ENCODE peak calls at places on chromosomes 11 and 22, in seven cellular contexts. D is HCT116, U is HFF-Myc, M is AG04450, Z is pancreas, C is Peyer's patch, P is esophagus squamous epithelium. A is an unnamed sample.

GRCh38 chr22:29206372-29207230 is 905 bp downstream of the EMID1 start:
- DNase-seq in D (no peak), U (no peak), M (no peak), Z (no peak), C (no peak), P (no peak), A (no peak)

GRCh38 chr22:38347944-38348750 is 30.9 kb upstream of the CSNK1E start:
- DNase-seq in D (no peak), U (no peak), M (no peak), Z (no peak), C (no peak), P (no peak), A (no peak)

GRCh38 chr11:304915-305833 is 2.4 kb upstream of the IFITM2 start:
- DNase-seq in D (no peak), U (no peak), M (peak; percentile 72), Z (peak; percentile 60), C (peak; percentile 82), P (no peak), A (no peak)

GRCh38 chr11:118592616-118593367 is 14.6 kb upstream of the PHLDB1 start:
- DNase-seq in D (no peak), U (no peak), M (no peak), Z (no peak), C (no peak), P (no peak), A (no peak)

GRCh38 chr22:40050258-40050657 is 55.5 kb downstream of the FAM83F start:
- DNase-seq in D (no peak), U (no peak), M (no peak), Z (no peak), C (peak; percentile 53), P (no peak), A (peak; percentile 48)

GRCh38 chr11:127035812-127036211 is 35.2 kb upstream of the KIRREL3 start:
- DNase-seq in D (no peak), U (no peak), M (no peak), Z (no peak), C (no peak), P (no peak), A (no peak)

GRCh38 chr22:20174785-20175596 is 24.1 kb upstream of the CCDC188 start:
- DNase-seq in D (no peak), U (no peak), M (no peak), Z (no peak), C (no peak), P (no peak), A (no peak)

GRCh38 chr22:37515902-37516301 is 3.3 kb downstream of the CARD10 start:
- DNase-seq in D (no peak), U (no peak), M (no peak), Z (no peak), C (no peak), P (no peak), A (no peak)

GRCh38 chr11:3831378-3832239 is 9.2 kb downstream of the RHOG start:
- DNase-seq in D (no peak), U (no peak), M (no peak), Z (no peak), C (no peak), P (no peak), A (no peak)

GRCh38 chr11:119169272-119169719 is 771 bp downstream of the NLRX1 start:
- DNase-seq in D (peak; percentile 53), U (no peak), M (no peak), Z (peak; percentile 65), C (no peak), P (no peak), A (peak; percentile 72)

GRCh38 chr22:35419756-35420155 is 19.8 kb downstream of the MCM5 start:
- DNase-seq in D (no peak), U (no peak), M (no peak), Z (no peak), C (no peak), P (no peak), A (no peak)

GRCh38 chr11:116925050-116925449 is 87.6 kb upstream of the APOA1 start:
- DNase-seq in D (no peak), U (no peak), M (no peak), Z (no peak), C (peak; percentile 79), P (no peak), A (no peak)

GRCh38 chr22:27990879-27991278 is 71.8 kb upstream of the PITPNB start:
- DNase-seq in D (peak; percentile 32), U (no peak), M (no peak), Z (no peak), C (no peak), P (no peak), A (no peak)

GRCh38 chr11:27459191-27459590 is 13.4 kb downstream of the LGR4 start:
- DNase-seq in D (no peak), U (no peak), M (no peak), Z (no peak), C (no peak), P (no peak), A (no peak)

GRCh38 chr22:35894937-35895708 is 133.5 kb downstream of the RBFOX2 start:
- DNase-seq in D (no peak), U (no peak), M (peak; percentile 29), Z (no peak), C (no peak), P (no peak), A (no peak)

GRCh38 chr11:128318856-128319474 is 268.4 kb downstream of the ETS1 start:
- DNase-seq in D (no peak), U (no peak), M (no peak), Z (no peak), C (no peak), P (no peak), A (peak; percentile 77)

GRCh38 chr11:6737872-6738466 is 33.8 kb downstream of the OR2AG2 start:
- DNase-seq in D (peak; percentile 43), U (peak; percentile 17), M (no peak), Z (no peak), C (peak; percentile 77), P (no peak), A (no peak)

GRCh38 chr11:120185678-120186407 is 25.0 kb upstream of the OAF start:
- DNase-seq in D (no peak), U (no peak), M (no peak), Z (no peak), C (no peak), P (no peak), A (no peak)

GRCh38 chr11:95764267-95764898 is 25.2 kb downstream of the FAM76B start:
- DNase-seq in D (peak; percentile 27), U (no peak), M (peak; percentile 38), Z (no peak), C (no peak), P (no peak), A (peak; percentile 13)

GRCh38 chr22:32804036-32804435 is 2.5 kb downstream of the TIMP3 start:
- DNase-seq in D (no peak), U (no peak), M (no peak), Z (no peak), C (no peak), P (no peak), A (no peak)

GRCh38 chr22:32803020-32803758 is 1.7 kb downstream of the TIMP3 start:
- DNase-seq in D (no peak), U (no peak), M (no peak), Z (no peak), C (no peak), P (no peak), A (no peak)

GRCh38 chr22:32805586-32805881 is 4.0 kb downstream of the TIMP3 start:
- DNase-seq in D (no peak), U (no peak), M (no peak), Z (no peak), C (no peak), P (no peak), A (no peak)

GRCh38 chr22:32806296-32806695 is 4.8 kb downstream of the TIMP3 start:
- DNase-seq in D (no peak), U (no peak), M (no peak), Z (no peak), C (no peak), P (no peak), A (no peak)

DNA sequence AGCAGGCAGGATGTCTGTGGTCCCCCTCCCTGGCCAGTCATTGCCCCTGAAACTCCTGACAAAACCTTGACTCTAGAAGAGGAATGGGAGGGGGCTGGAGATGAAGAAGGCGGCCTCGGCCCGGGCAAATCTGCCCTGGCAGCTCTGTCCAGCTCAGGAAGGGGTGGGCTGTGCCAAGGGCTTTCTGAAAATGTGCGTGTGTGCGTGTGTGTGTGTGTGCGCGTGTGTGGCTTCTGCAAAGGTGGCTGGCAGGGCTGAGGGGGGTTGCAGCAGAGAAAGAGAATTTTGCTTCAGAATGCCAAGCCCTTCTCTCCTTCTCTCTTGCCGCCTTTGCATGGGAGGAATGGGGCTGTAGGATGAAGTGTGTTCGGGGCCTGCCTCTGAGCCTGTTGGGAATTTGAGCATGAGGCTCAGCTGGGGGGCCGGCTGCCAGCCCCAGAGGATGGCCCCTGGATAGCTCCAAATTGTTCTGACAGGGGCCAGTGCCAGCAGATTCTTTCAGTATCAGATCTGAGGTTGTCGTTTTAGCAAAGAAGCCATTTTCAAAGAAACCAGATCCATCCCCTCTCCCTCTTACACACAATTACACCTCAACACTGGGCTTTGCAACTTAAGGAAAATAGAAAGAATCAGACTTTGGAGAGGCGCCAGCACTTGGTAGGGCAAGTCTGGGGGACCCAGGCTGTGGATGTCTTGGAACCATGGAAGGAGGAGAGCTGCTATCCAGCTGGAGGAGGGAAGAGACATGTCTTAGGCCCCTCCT is 3.5 kb downstream of the TIMP3 start:
- DNase-seq in D (no peak), U (no peak), M (no peak), Z (no peak), C (no peak), P (no peak), A (no peak)
- H3K4me3 ChIP-seq in D (no peak overlapping the region), U (peak overlapping the region; percentile 95), M (peak overlapping the region; percentile 97), Z (peak overlapping the region; percentile 35), C (peak overlapping the region; percentile 3), P (peak overlapping the region; percentile 70), A (no peak overlapping the region)

DNA sequence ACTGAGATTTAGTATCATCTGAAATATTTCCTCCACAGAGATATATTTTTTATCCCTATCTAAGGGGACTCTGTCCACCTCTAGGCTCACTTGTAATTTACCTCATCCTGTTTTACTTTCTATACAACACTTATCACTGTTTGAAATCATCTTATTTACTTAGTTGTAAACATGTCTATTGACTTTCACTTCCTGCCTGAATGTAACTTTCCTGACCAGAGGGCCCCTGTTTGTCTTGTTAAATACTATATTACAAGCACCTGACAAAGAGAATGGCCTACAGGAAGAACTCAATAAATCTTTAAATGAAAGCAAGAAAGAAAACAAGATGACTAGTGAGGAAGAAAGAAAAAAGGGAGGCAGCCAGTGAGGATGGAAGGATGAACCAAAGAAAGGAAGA is 1727.5 kb downstream of the LRRC4C start:
- DNase-seq in D (no peak), U (no peak), M (no peak), Z (no peak), C (no peak), P (no peak), A (no peak)
- TF ChIP-seq CTCF in D (no peak), U (no peak), M (no peak), Z (no peak), C (no peak), P (no peak), A (no peak)

DNA sequence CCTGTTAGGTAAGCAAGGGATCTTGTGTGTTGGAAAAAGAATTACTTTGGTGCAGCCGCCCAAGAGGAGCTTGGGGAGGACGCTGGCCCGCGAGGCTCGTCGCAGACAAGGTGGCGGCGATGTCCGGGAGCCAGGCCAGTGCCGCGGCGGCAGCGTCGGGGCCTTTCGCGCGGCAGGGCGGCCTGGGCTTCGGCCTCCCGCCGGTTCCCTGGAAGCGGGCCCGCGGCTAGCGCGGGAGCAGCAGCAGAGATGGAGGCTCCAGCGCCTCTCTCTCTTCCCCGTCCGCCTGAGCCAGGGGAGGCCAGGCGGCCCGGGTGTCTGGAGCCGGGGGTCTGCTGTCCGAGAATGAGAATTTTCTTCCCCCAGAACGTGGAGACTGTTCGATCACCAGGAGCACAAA is 82.8 kb downstream of the GGT1 start:
- DNase-seq in D (no peak), U (no peak), M (no peak), Z (no peak), C (no peak), P (no peak), A (no peak)
- H3K4me3 ChIP-seq in D (no peak overlapping the region), U (no peak overlapping the region), M (peak overlapping the region; percentile 51), Z (no peak overlapping the region), C (no peak overlapping the region), P (no peak overlapping the region), A (no peak overlapping the region)

GRCh38 chr22:43385770-43386641 is 25.8 kb upstream of the MPPED1 start:
- DNase-seq in D (peak; percentile 32), U (peak; percentile 17), M (peak; percentile 36), Z (peak; percentile 81), C (peak; percentile 45), P (no peak), A (peak; percentile 77)
- TF ChIP-seq CTCF in D (peak; percentile 90), U (peak; percentile 92), M (peak; percentile 95), Z (peak; percentile 85), C (peak; percentile 91), P (peak; percentile 86), A (peak; percentile 92)